ENCODE peak calls at places on chromosomes 2 and 18, in nine cellular contexts. One of them, this sample, is unnamed.

GRCh38 chr2:43818761-43819160 is 19.9 kb downstream of the ABCG5 start:
- DNase-seq in lung: no peak
- DNase-seq in adrenal gland: peak; percentile 75
- DNase-seq in PC-3: peak; percentile 21
- DNase-seq in GM23248: peak; percentile 59
- DNase-seq in CD8-positive, alpha-beta T cell: no peak
- DNase-seq in MM.1S: no peak
- DNase-seq in naive thymus-derived CD4-positive, alpha-beta T cell: no peak
- DNase-seq in heart right ventricle: no peak
- DNase-seq in this sample: no peak

GRCh38 chr2:120730053-120730439 is 5.6 kb upstream of the GLI2 start:
- DNase-seq in lung: no peak
- DNase-seq in adrenal gland: no peak
- DNase-seq in PC-3: no peak
- DNase-seq in GM23248: no peak
- DNase-seq in CD8-positive, alpha-beta T cell: no peak
- DNase-seq in MM.1S: no peak
- DNase-seq in naive thymus-derived CD4-positive, alpha-beta T cell: no peak
- DNase-seq in heart right ventricle: no peak
- DNase-seq in this sample: no peak

GRCh38 chr2:44087714-44088092 is 81.0 kb upstream of the PPM1B start:
- DNase-seq in lung: no peak
- DNase-seq in adrenal gland: no peak
- DNase-seq in PC-3: no peak
- DNase-seq in GM23248: peak; percentile 3
- DNase-seq in CD8-positive, alpha-beta T cell: no peak
- DNase-seq in MM.1S: no peak
- DNase-seq in naive thymus-derived CD4-positive, alpha-beta T cell: no peak
- DNase-seq in heart right ventricle: no peak
- DNase-seq in this sample: no peak

GRCh38 chr2:60806595-60806987 is 50.5 kb downstream of the PAPOLG start:
- DNase-seq in lung: no peak
- DNase-seq in adrenal gland: no peak
- DNase-seq in PC-3: no peak
- DNase-seq in GM23248: no peak
- DNase-seq in CD8-positive, alpha-beta T cell: no peak
- DNase-seq in MM.1S: no peak
- DNase-seq in naive thymus-derived CD4-positive, alpha-beta T cell: no peak
- DNase-seq in heart right ventricle: no peak
- DNase-seq in this sample: no peak

GRCh38 chr2:237264480-237265219 is 149.3 kb downstream of the COL6A3 start:
- DNase-seq in lung: no peak
- DNase-seq in adrenal gland: no peak
- DNase-seq in PC-3: peak; percentile 89
- DNase-seq in GM23248: peak; percentile 98
- DNase-seq in CD8-positive, alpha-beta T cell: no peak
- DNase-seq in MM.1S: no peak
- DNase-seq in naive thymus-derived CD4-positive, alpha-beta T cell: no peak
- DNase-seq in heart right ventricle: no peak
- DNase-seq in this sample: no peak

GRCh38 chr2:10047616-10048500 is 4.5 kb downstream of the KLF11 start:
- DNase-seq in lung: no peak
- DNase-seq in adrenal gland: no peak
- DNase-seq in PC-3: no peak
- DNase-seq in GM23248: no peak
- DNase-seq in CD8-positive, alpha-beta T cell: no peak
- DNase-seq in MM.1S: no peak
- DNase-seq in naive thymus-derived CD4-positive, alpha-beta T cell: no peak
- DNase-seq in heart right ventricle: no peak
- DNase-seq in this sample: no peak

GRCh38 chr18:8140841-8141501 is 468.3 kb upstream of the RAB12 start:
- DNase-seq in lung: no peak
- DNase-seq in adrenal gland: peak; percentile 78
- DNase-seq in PC-3: peak; percentile 59
- DNase-seq in GM23248: peak; percentile 92
- DNase-seq in CD8-positive, alpha-beta T cell: no peak
- DNase-seq in MM.1S: no peak
- DNase-seq in naive thymus-derived CD4-positive, alpha-beta T cell: no peak
- DNase-seq in heart right ventricle: peak; percentile 26
- DNase-seq in this sample: no peak

GRCh38 chr2:104701471-104701911 is 152.4 kb upstream of the POU3F3 start:
- DNase-seq in lung: no peak
- DNase-seq in adrenal gland: no peak
- DNase-seq in PC-3: no peak
- DNase-seq in GM23248: no peak
- DNase-seq in CD8-positive, alpha-beta T cell: no peak
- DNase-seq in MM.1S: no peak
- DNase-seq in naive thymus-derived CD4-positive, alpha-beta T cell: no peak
- DNase-seq in heart right ventricle: no peak
- DNase-seq in this sample: no peak

GRCh38 chr2:184336688-184337087 is 261.6 kb upstream of the ZNF804A start:
- DNase-seq in lung: no peak
- DNase-seq in adrenal gland: no peak
- DNase-seq in PC-3: peak; percentile 41
- DNase-seq in GM23248: no peak
- DNase-seq in CD8-positive, alpha-beta T cell: no peak
- DNase-seq in MM.1S: no peak
- DNase-seq in naive thymus-derived CD4-positive, alpha-beta T cell: no peak
- DNase-seq in heart right ventricle: no peak
- DNase-seq in this sample: no peak

GRCh38 chr18:3902676-3903075 is 452.7 kb downstream of the TGIF1 start:
- DNase-seq in lung: no peak
- DNase-seq in adrenal gland: no peak
- DNase-seq in PC-3: no peak
- DNase-seq in GM23248: peak; percentile 7
- DNase-seq in CD8-positive, alpha-beta T cell: no peak
- DNase-seq in MM.1S: no peak
- DNase-seq in naive thymus-derived CD4-positive, alpha-beta T cell: no peak
- DNase-seq in heart right ventricle: no peak
- DNase-seq in this sample: no peak

GRCh38 chr2:7724336-7724735 is 807.1 kb downstream of the RNF144A start:
- DNase-seq in lung: no peak
- DNase-seq in adrenal gland: no peak
- DNase-seq in PC-3: no peak
- DNase-seq in GM23248: no peak
- DNase-seq in CD8-positive, alpha-beta T cell: no peak
- DNase-seq in MM.1S: no peak
- DNase-seq in naive thymus-derived CD4-positive, alpha-beta T cell: no peak
- DNase-seq in heart right ventricle: no peak
- DNase-seq in this sample: no peak

GRCh38 chr2:174919886-174920595 is 85.1 kb downstream of the CHN1 start:
- DNase-seq in lung: no peak
- DNase-seq in adrenal gland: no peak
- DNase-seq in PC-3: no peak
- DNase-seq in GM23248: no peak
- DNase-seq in CD8-positive, alpha-beta T cell: no peak
- DNase-seq in MM.1S: no peak
- DNase-seq in naive thymus-derived CD4-positive, alpha-beta T cell: no peak
- DNase-seq in heart right ventricle: no peak
- DNase-seq in this sample: no peak

GRCh38 chr18:395481-396250 is 104.8 kb downstream of the COLEC12 start:
- DNase-seq in lung: no peak
- DNase-seq in adrenal gland: no peak
- DNase-seq in PC-3: peak; percentile 43
- DNase-seq in GM23248: peak; percentile 91
- DNase-seq in CD8-positive, alpha-beta T cell: no peak
- DNase-seq in MM.1S: no peak
- DNase-seq in naive thymus-derived CD4-positive, alpha-beta T cell: no peak
- DNase-seq in heart right ventricle: no peak
- DNase-seq in this sample: no peak

GRCh38 chr2:26173596-26174482 is 951 bp downstream of the GAREM2 start:
- DNase-seq in lung: no peak
- DNase-seq in adrenal gland: no peak
- DNase-seq in PC-3: no peak
- DNase-seq in GM23248: no peak
- DNase-seq in CD8-positive, alpha-beta T cell: no peak
- DNase-seq in MM.1S: no peak
- DNase-seq in naive thymus-derived CD4-positive, alpha-beta T cell: no peak
- DNase-seq in heart right ventricle: no peak
- DNase-seq in this sample: no peak

GRCh38 chr2:178473931-178474330 is 4.5 kb downstream of the FKBP7 start:
- DNase-seq in lung: no peak
- DNase-seq in adrenal gland: no peak
- DNase-seq in PC-3: peak; percentile 41
- DNase-seq in GM23248: peak; percentile 48
- DNase-seq in CD8-positive, alpha-beta T cell: no peak
- DNase-seq in MM.1S: no peak
- DNase-seq in naive thymus-derived CD4-positive, alpha-beta T cell: no peak
- DNase-seq in heart right ventricle: no peak
- DNase-seq in this sample: no peak

GRCh38 chr2:100196786-100197494 is 54.5 kb upstream of the AFF3 start:
- DNase-seq in lung: no peak
- DNase-seq in adrenal gland: no peak
- DNase-seq in PC-3: no peak
- DNase-seq in GM23248: peak; percentile 36
- DNase-seq in CD8-positive, alpha-beta T cell: no peak
- DNase-seq in MM.1S: no peak
- DNase-seq in naive thymus-derived CD4-positive, alpha-beta T cell: no peak
- DNase-seq in heart right ventricle: no peak
- DNase-seq in this sample: no peak

GRCh38 chr2:183359867-183360266 is 235.6 kb downstream of the NUP35 start:
- DNase-seq in lung: no peak
- DNase-seq in adrenal gland: no peak
- DNase-seq in PC-3: peak; percentile 33
- DNase-seq in GM23248: peak; percentile 24
- DNase-seq in CD8-positive, alpha-beta T cell: no peak
- DNase-seq in MM.1S: peak; percentile 18
- DNase-seq in naive thymus-derived CD4-positive, alpha-beta T cell: no peak
- DNase-seq in heart right ventricle: no peak
- DNase-seq in this sample: no peak

GRCh38 chr2:240520974-240521350 is 36.8 kb downstream of the ANKMY1 start:
- DNase-seq in lung: no peak
- DNase-seq in adrenal gland: peak; percentile 11
- DNase-seq in PC-3: no peak
- DNase-seq in GM23248: no peak
- DNase-seq in CD8-positive, alpha-beta T cell: no peak
- DNase-seq in MM.1S: no peak
- DNase-seq in naive thymus-derived CD4-positive, alpha-beta T cell: no peak
- DNase-seq in heart right ventricle: no peak
- DNase-seq in this sample: no peak

GRCh38 chr2:168156661-168157060 is 90.7 kb downstream of the STK39 start:
- DNase-seq in lung: no peak
- DNase-seq in adrenal gland: no peak
- DNase-seq in PC-3: peak; percentile 80
- DNase-seq in GM23248: peak; percentile 87
- DNase-seq in CD8-positive, alpha-beta T cell: no peak
- DNase-seq in MM.1S: no peak
- DNase-seq in naive thymus-derived CD4-positive, alpha-beta T cell: no peak
- DNase-seq in heart right ventricle: peak; percentile 33
- DNase-seq in this sample: no peak

GRCh38 chr2:101223814-101224231 is 28.9 kb upstream of the CNOT11 start:
- DNase-seq in lung: no peak
- DNase-seq in adrenal gland: no peak
- DNase-seq in PC-3: no peak
- DNase-seq in GM23248: peak; percentile 36
- DNase-seq in CD8-positive, alpha-beta T cell: peak; percentile 66
- DNase-seq in MM.1S: peak; percentile 99
- DNase-seq in naive thymus-derived CD4-positive, alpha-beta T cell: no peak
- DNase-seq in heart right ventricle: no peak
- DNase-seq in this sample: peak; percentile 9

GRCh38 chr2:128039535-128039934 is 11.7 kb upstream of the SAP130 start:
- DNase-seq in lung: no peak
- DNase-seq in adrenal gland: no peak
- DNase-seq in PC-3: no peak
- DNase-seq in GM23248: no peak
- DNase-seq in CD8-positive, alpha-beta T cell: no peak
- DNase-seq in MM.1S: no peak
- DNase-seq in naive thymus-derived CD4-positive, alpha-beta T cell: no peak
- DNase-seq in heart right ventricle: no peak
- DNase-seq in this sample: no peak
- H3K9me3 ChIP-seq in lung: peaks cover 27% of the 10 kb centered on the region
- H3K9me3 ChIP-seq in adrenal gland: peaks cover 9% of the 10 kb centered on the region
- H3K9me3 ChIP-seq in PC-3: peaks cover 47% of the 10 kb centered on the region
- H3K9me3 ChIP-seq in GM23248: no peaks in the 10 kb centered on the region
- H3K9me3 ChIP-seq in CD8-positive, alpha-beta T cell: peaks cover 20% of the 10 kb centered on the region
- H3K9me3 ChIP-seq in MM.1S: no peaks in the 10 kb centered on the region
- H3K9me3 ChIP-seq in naive thymus-derived CD4-positive, alpha-beta T cell: peaks cover 16% of the 10 kb centered on the region
- H3K9me3 ChIP-seq in heart right ventricle: peaks cover 32% of the 10 kb centered on the region
- H3K9me3 ChIP-seq in this sample: peaks cover 13% of the 10 kb centered on the region

GRCh38 chr18:38464024-38464423 is 898.4 kb upstream of the CELF4 start:
- DNase-seq in lung: no peak
- DNase-seq in adrenal gland: no peak
- DNase-seq in PC-3: no peak
- DNase-seq in GM23248: no peak
- DNase-seq in CD8-positive, alpha-beta T cell: no peak
- DNase-seq in MM.1S: no peak
- DNase-seq in naive thymus-derived CD4-positive, alpha-beta T cell: no peak
- DNase-seq in heart right ventricle: no peak
- DNase-seq in this sample: no peak
- H3K9me3 ChIP-seq in lung: no peaks in the 10 kb centered on the region
- H3K9me3 ChIP-seq in adrenal gland: no peaks in the 10 kb centered on the region
- H3K9me3 ChIP-seq in PC-3: no peaks in the 10 kb centered on the region
- H3K9me3 ChIP-seq in GM23248: no peaks in the 10 kb centered on the region
- H3K9me3 ChIP-seq in CD8-positive, alpha-beta T cell: no peaks in the 10 kb centered on the region
- H3K9me3 ChIP-seq in MM.1S: no peaks in the 10 kb centered on the region
- H3K9me3 ChIP-seq in naive thymus-derived CD4-positive, alpha-beta T cell: no peaks in the 10 kb centered on the region
- H3K9me3 ChIP-seq in heart right ventricle: no peaks in the 10 kb centered on the region
- H3K9me3 ChIP-seq in this sample: no peaks in the 10 kb centered on the region

DNA sequence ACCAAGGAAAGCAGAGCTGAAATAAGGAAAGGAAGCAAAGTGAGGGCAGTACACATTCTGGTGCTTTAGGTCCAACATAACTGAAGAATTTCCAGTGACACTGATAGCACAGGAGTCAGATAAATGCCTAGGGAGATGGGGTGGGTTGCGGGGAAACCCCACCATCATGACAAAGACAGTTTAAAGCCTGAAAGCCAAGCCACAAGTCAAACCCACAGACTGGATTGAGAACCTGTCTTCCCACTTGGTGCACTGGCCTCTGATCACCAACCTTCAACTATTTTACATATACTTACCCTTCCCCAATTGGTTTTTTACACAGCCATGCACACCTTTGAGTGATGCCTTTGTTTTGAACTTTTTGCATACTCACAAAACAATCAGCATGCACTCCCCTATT is 22.2 kb upstream of the PDK1 start:
- DNase-seq in lung: no peak
- DNase-seq in adrenal gland: no peak
- DNase-seq in PC-3: no peak
- DNase-seq in GM23248: no peak
- DNase-seq in CD8-positive, alpha-beta T cell: no peak
- DNase-seq in MM.1S: no peak
- DNase-seq in naive thymus-derived CD4-positive, alpha-beta T cell: no peak
- DNase-seq in heart right ventricle: no peak
- DNase-seq in this sample: no peak
- H3K9me3 ChIP-seq in lung: peaks cover 14% of the 10 kb centered on the region
- H3K9me3 ChIP-seq in adrenal gland: no peaks in the 10 kb centered on the region
- H3K9me3 ChIP-seq in PC-3: no peaks in the 10 kb centered on the region
- H3K9me3 ChIP-seq in GM23248: no peaks in the 10 kb centered on the region
- H3K9me3 ChIP-seq in CD8-positive, alpha-beta T cell: no peaks in the 10 kb centered on the region
- H3K9me3 ChIP-seq in MM.1S: no peaks in the 10 kb centered on the region
- H3K9me3 ChIP-seq in naive thymus-derived CD4-positive, alpha-beta T cell: no peaks in the 10 kb centered on the region
- H3K9me3 ChIP-seq in heart right ventricle: no peaks in the 10 kb centered on the region
- H3K9me3 ChIP-seq in this sample: peaks cover 2% of the 10 kb centered on the region

DNA sequence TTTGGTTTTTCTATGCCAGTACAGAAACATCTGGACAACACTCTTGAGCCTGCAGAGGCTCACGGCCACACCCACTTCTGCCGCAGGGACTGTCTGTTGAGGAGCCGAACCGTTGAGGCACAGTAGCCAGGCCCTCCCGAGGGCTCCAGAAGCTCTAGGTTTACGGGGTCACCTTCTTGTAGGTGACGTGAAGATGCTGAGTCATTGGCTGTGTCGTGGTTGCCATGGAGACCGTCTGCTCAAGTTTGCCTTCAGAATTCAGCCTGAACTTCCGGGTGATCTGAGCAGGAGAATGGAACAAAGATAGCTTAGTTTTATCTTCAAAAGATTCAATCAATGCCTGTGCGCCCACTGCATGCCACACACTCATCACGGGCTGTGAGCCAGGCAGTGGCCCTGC is 25.9 kb downstream of the BOK start:
- DNase-seq in lung: no peak
- DNase-seq in adrenal gland: no peak
- DNase-seq in PC-3: peak; percentile 36
- DNase-seq in GM23248: peak; percentile 53
- DNase-seq in CD8-positive, alpha-beta T cell: no peak
- DNase-seq in MM.1S: no peak
- DNase-seq in naive thymus-derived CD4-positive, alpha-beta T cell: no peak
- DNase-seq in heart right ventricle: no peak
- DNase-seq in this sample: no peak
- H3K9me3 ChIP-seq in lung: peaks cover 2% of the 10 kb centered on the region
- H3K9me3 ChIP-seq in adrenal gland: peaks cover 17% of the 10 kb centered on the region
- H3K9me3 ChIP-seq in PC-3: peaks cover 8% of the 10 kb centered on the region
- H3K9me3 ChIP-seq in GM23248: peaks cover 4% of the 10 kb centered on the region
- H3K9me3 ChIP-seq in CD8-positive, alpha-beta T cell: peaks cover 9% of the 10 kb centered on the region
- H3K9me3 ChIP-seq in MM.1S: no peaks in the 10 kb centered on the region
- H3K9me3 ChIP-seq in naive thymus-derived CD4-positive, alpha-beta T cell: peaks cover 7% of the 10 kb centered on the region
- H3K9me3 ChIP-seq in heart right ventricle: peaks cover 28% of the 10 kb centered on the region
- H3K9me3 ChIP-seq in this sample: peaks cover 3% of the 10 kb centered on the region